ENCODE peak calls at places on chromosomes 13 and 19, in seven cellular contexts. D is activated naive CD4-positive, alpha-beta T cell treated with anti-CD3 and anti-CD28 coated beads, Interleukin-2, amount 50 U/mL, for 72 hours; U is mesenteric fat pad; I is CD8-positive, alpha-beta memory T cell; Z is GM19239; X is Calu3; N is ecto neural progenitor cell. H is an unnamed sample.

GRCh38 chr13:83853771-83854170 is 28.5 kb downstream of the SLITRK1 start:
- DNase-seq in D (no peak), U (no peak), I (no peak), Z (no peak), X (no peak), N (no peak), H (no peak)

GRCh38 chr19:17681505-17682125 is 6.5 kb downstream of the UNC13A start:
- DNase-seq in D (no peak), U (no peak), I (peak), Z (no peak), X (peak), N (peak), H (peak)

GRCh38 chr13:65679240-65679639 is 1550.9 kb downstream of the PCDH9 start:
- DNase-seq in D (no peak), U (no peak), I (no peak), Z (no peak), X (no peak), N (no peak), H (peak)

GRCh38 chr19:1389033-1389940 is 5.6 kb downstream of the NDUFS7 start:
- DNase-seq in D (no peak), U (no peak), I (no peak), Z (no peak), X (no peak), N (no peak), H (no peak)

GRCh38 chr13:31540316-31540715 is 199.0 kb upstream of the RXFP2 start:
- DNase-seq in D (no peak), U (no peak), I (no peak), Z (no peak), X (no peak), N (no peak), H (no peak)

GRCh38 chr19:49672131-49672919 is 4.7 kb upstream of the PRMT1 start:
- DNase-seq in D (peak), U (peak), I (peak), Z (peak), X (peak), N (peak), H (peak)

GRCh38 chr13:99018418-99019180 is 40.7 kb upstream of the DOCK9 start:
- DNase-seq in D (no peak), U (no peak), I (no peak), Z (no peak), X (no peak), N (no peak), H (peak)

GRCh38 chr19:10478903-10479384 is 24.2 kb downstream of the KEAP1 start:
- DNase-seq in D (peak), U (peak), I (peak), Z (no peak), X (peak), N (peak), H (peak)

GRCh38 chr13:26679945-26680516 is 80.6 kb downstream of the GPR12 start:
- DNase-seq in D (no peak), U (no peak), I (no peak), Z (no peak), X (no peak), N (no peak), H (no peak)

GRCh38 chr13:59229401-59229800 is 934.3 kb downstream of the DIAPH3 start:
- DNase-seq in D (no peak), U (no peak), I (no peak), Z (no peak), X (no peak), N (no peak), H (no peak)

GRCh38 chr13:109989686-109990085 is 203.3 kb upstream of the IRS2 start:
- DNase-seq in D (no peak), U (no peak), I (no peak), Z (no peak), X (no peak), N (no peak), H (peak)

GRCh38 chr19:33666196-33666595 is 44.4 kb downstream of the CHST8 start:
- DNase-seq in D (no peak), U (no peak), I (no peak), Z (no peak), X (no peak), N (no peak), H (no peak)

GRCh38 chr13:113299951-113300350 is 2.9 kb downstream of the LAMP1 start:
- DNase-seq in D (no peak), U (no peak), I (no peak), Z (no peak), X (no peak), N (no peak), H (peak)

GRCh38 chr13:30735025-30735967 is at the start of gene ALOX5AP:
- DNase-seq in D (no peak), U (no peak), I (peak), Z (peak), X (no peak), N (no peak), H (no peak)

GRCh38 chr19:17172624-17173345 is 42.4 kb upstream of the USE1 start:
- DNase-seq in D (no peak), U (no peak), I (no peak), Z (no peak), X (no peak), N (no peak), H (no peak)

GRCh38 chr19:6260912-6261636 is 18.7 kb downstream of the MLLT1 start:
- DNase-seq in D (no peak), U (no peak), I (no peak), Z (no peak), X (peak), N (no peak), H (no peak)

GRCh38 chr13:94416454-94417080 is 62.9 kb downstream of the DCT start:
- DNase-seq in D (no peak), U (no peak), I (no peak), Z (no peak), X (no peak), N (peak), H (peak)

GRCh38 chr19:33214621-33215020 is 11.0 kb downstream of the SLC7A10 start:
- DNase-seq in D (no peak), U (no peak), I (no peak), Z (no peak), X (peak), N (peak), H (peak)

GRCh38 chr19:40523322-40524047 is 53.2 kb upstream of the SHKBP1 start:
- DNase-seq in D (no peak), U (no peak), I (peak), Z (peak), X (peak), N (peak), H (peak)